ENCODE peak calls at places on chromosomes 6 and 20, in nine cellular contexts. One of them, this sample, is unnamed.

GRCh38 chr20:41533537-41534136 is 84.5 kb downstream of the CHD6 start:
- DNase-seq in cardiac fibroblast: no peak
- DNase-seq in chondrocyte: no peak
- DNase-seq in GM12865: no peak
- DNase-seq in choroid plexus epithelial cell: no peak
- DNase-seq in uterus: no peak
- DNase-seq in GM13977: no peak
- DNase-seq in GM10248: no peak
- DNase-seq in left ventricle myocardium inferior: no peak
- DNase-seq in this sample: no peak

GRCh38 chr6:90347411-90347841 is 50.8 kb upstream of the BACH2 start:
- DNase-seq in cardiac fibroblast: no peak
- DNase-seq in chondrocyte: no peak
- DNase-seq in GM12865: no peak
- DNase-seq in choroid plexus epithelial cell: no peak
- DNase-seq in uterus: no peak
- DNase-seq in GM13977: no peak
- DNase-seq in GM10248: no peak
- DNase-seq in left ventricle myocardium inferior: no peak
- DNase-seq in this sample: no peak

GRCh38 chr20:17902531-17903083 is 66.0 kb downstream of the SNX5 start:
- DNase-seq in cardiac fibroblast: no peak
- DNase-seq in chondrocyte: no peak
- DNase-seq in GM12865: peak; percentile 30
- DNase-seq in choroid plexus epithelial cell: no peak
- DNase-seq in uterus: no peak
- DNase-seq in GM13977: no peak
- DNase-seq in GM10248: no peak
- DNase-seq in left ventricle myocardium inferior: no peak
- DNase-seq in this sample: no peak

GRCh38 chr6:116465246-116465645 is 4.1 kb downstream of the CALHM6 start:
- DNase-seq in cardiac fibroblast: no peak
- DNase-seq in chondrocyte: no peak
- DNase-seq in GM12865: no peak
- DNase-seq in choroid plexus epithelial cell: no peak
- DNase-seq in uterus: no peak
- DNase-seq in GM13977: no peak
- DNase-seq in GM10248: no peak
- DNase-seq in left ventricle myocardium inferior: no peak
- DNase-seq in this sample: no peak

GRCh38 chr6:136409598-136409997 is 120.0 kb upstream of the BCLAF1 start:
- DNase-seq in cardiac fibroblast: no peak
- DNase-seq in chondrocyte: no peak
- DNase-seq in GM12865: no peak
- DNase-seq in choroid plexus epithelial cell: no peak
- DNase-seq in uterus: no peak
- DNase-seq in GM13977: no peak
- DNase-seq in GM10248: no peak
- DNase-seq in left ventricle myocardium inferior: no peak
- DNase-seq in this sample: no peak

GRCh38 chr6:113219783-113220182 is 637.4 kb upstream of the MARCKS start:
- DNase-seq in cardiac fibroblast: no peak
- DNase-seq in chondrocyte: no peak
- DNase-seq in GM12865: no peak
- DNase-seq in choroid plexus epithelial cell: no peak
- DNase-seq in uterus: no peak
- DNase-seq in GM13977: no peak
- DNase-seq in GM10248: no peak
- DNase-seq in left ventricle myocardium inferior: no peak
- DNase-seq in this sample: no peak

GRCh38 chr6:155196891-155197290 is 66.9 kb upstream of the CLDN20 start:
- DNase-seq in cardiac fibroblast: no peak
- DNase-seq in chondrocyte: no peak
- DNase-seq in GM12865: no peak
- DNase-seq in choroid plexus epithelial cell: no peak
- DNase-seq in uterus: no peak
- DNase-seq in GM13977: no peak
- DNase-seq in GM10248: no peak
- DNase-seq in left ventricle myocardium inferior: no peak
- DNase-seq in this sample: no peak

GRCh38 chr20:46229478-46229877 is 78.8 kb downstream of the CDH22 start:
- DNase-seq in cardiac fibroblast: no peak
- DNase-seq in chondrocyte: no peak
- DNase-seq in GM12865: no peak
- DNase-seq in choroid plexus epithelial cell: peak; percentile 16
- DNase-seq in uterus: no peak
- DNase-seq in GM13977: no peak
- DNase-seq in GM10248: no peak
- DNase-seq in left ventricle myocardium inferior: no peak
- DNase-seq in this sample: no peak

GRCh38 chr6:63819831-63820230 is 184.2 kb downstream of the PHF3 start:
- DNase-seq in cardiac fibroblast: peak; percentile 58
- DNase-seq in chondrocyte: no peak
- DNase-seq in GM12865: no peak
- DNase-seq in choroid plexus epithelial cell: peak; percentile 37
- DNase-seq in uterus: no peak
- DNase-seq in GM13977: no peak
- DNase-seq in GM10248: no peak
- DNase-seq in left ventricle myocardium inferior: no peak
- DNase-seq in this sample: no peak

GRCh38 chr6:15659181-15659580 is 3.6 kb downstream of the DTNBP1 start:
- DNase-seq in cardiac fibroblast: no peak
- DNase-seq in chondrocyte: no peak
- DNase-seq in GM12865: no peak
- DNase-seq in choroid plexus epithelial cell: no peak
- DNase-seq in uterus: no peak
- DNase-seq in GM13977: no peak
- DNase-seq in GM10248: no peak
- DNase-seq in left ventricle myocardium inferior: no peak
- DNase-seq in this sample: no peak

GRCh38 chr6:97703661-97704060 is 420.6 kb upstream of the MMS22L start:
- DNase-seq in cardiac fibroblast: no peak
- DNase-seq in chondrocyte: no peak
- DNase-seq in GM12865: no peak
- DNase-seq in choroid plexus epithelial cell: no peak
- DNase-seq in uterus: no peak
- DNase-seq in GM13977: no peak
- DNase-seq in GM10248: no peak
- DNase-seq in left ventricle myocardium inferior: no peak
- DNase-seq in this sample: no peak

GRCh38 chr6:41356838-41357237 is 21.4 kb downstream of the NCR2 start:
- DNase-seq in cardiac fibroblast: no peak
- DNase-seq in chondrocyte: no peak
- DNase-seq in GM12865: no peak
- DNase-seq in choroid plexus epithelial cell: no peak
- DNase-seq in uterus: no peak
- DNase-seq in GM13977: no peak
- DNase-seq in GM10248: no peak
- DNase-seq in left ventricle myocardium inferior: no peak
- DNase-seq in this sample: no peak

GRCh38 chr6:107132330-107132954 is 17.1 kb upstream of the BEND3 start:
- DNase-seq in cardiac fibroblast: peak; percentile 56
- DNase-seq in chondrocyte: no peak
- DNase-seq in GM12865: peak; percentile 43
- DNase-seq in choroid plexus epithelial cell: peak; percentile 52
- DNase-seq in uterus: no peak
- DNase-seq in GM13977: no peak
- DNase-seq in GM10248: no peak
- DNase-seq in left ventricle myocardium inferior: no peak
- DNase-seq in this sample: no peak
- TF ChIP-seq CTCF in cardiac fibroblast: peak; percentile 38
- TF ChIP-seq CTCF in chondrocyte: peak; percentile 85
- TF ChIP-seq CTCF in GM12865: peak; percentile 34
- TF ChIP-seq CTCF in choroid plexus epithelial cell: peak; percentile 71
- TF ChIP-seq CTCF in uterus: peak; percentile 9
- TF ChIP-seq CTCF in GM13977: peak; percentile 34
- TF ChIP-seq CTCF in GM10248: peak; percentile 27
- TF ChIP-seq CTCF in left ventricle myocardium inferior: peak; percentile 57
- TF ChIP-seq CTCF in this sample: peak; percentile 71

GRCh38 chr6:134063121-134063965 is 10.9 kb upstream of the SLC2A12 start:
- DNase-seq in cardiac fibroblast: no peak
- DNase-seq in chondrocyte: no peak
- DNase-seq in GM12865: no peak
- DNase-seq in choroid plexus epithelial cell: peak; percentile 44
- DNase-seq in uterus: no peak
- DNase-seq in GM13977: no peak
- DNase-seq in GM10248: no peak
- DNase-seq in left ventricle myocardium inferior: no peak
- DNase-seq in this sample: no peak
- TF ChIP-seq CTCF in cardiac fibroblast: no peak
- TF ChIP-seq CTCF in chondrocyte: no peak
- TF ChIP-seq CTCF in GM12865: no peak
- TF ChIP-seq CTCF in choroid plexus epithelial cell: peak; percentile 24
- TF ChIP-seq CTCF in uterus: no peak
- TF ChIP-seq CTCF in GM13977: no peak
- TF ChIP-seq CTCF in GM10248: no peak
- TF ChIP-seq CTCF in left ventricle myocardium inferior: no peak
- TF ChIP-seq CTCF in this sample: no peak

GRCh38 chr6:108117427-108118358 is 43.2 kb upstream of the OSTM1 start:
- DNase-seq in cardiac fibroblast: peak; percentile 24
- DNase-seq in chondrocyte: no peak
- DNase-seq in GM12865: peak; percentile 50
- DNase-seq in choroid plexus epithelial cell: peak; percentile 25
- DNase-seq in uterus: peak; percentile 23
- DNase-seq in GM13977: peak; percentile 73
- DNase-seq in GM10248: peak; percentile 63
- DNase-seq in left ventricle myocardium inferior: peak; percentile 20
- DNase-seq in this sample: peak; percentile 24
- TF ChIP-seq CTCF in cardiac fibroblast: no peak
- TF ChIP-seq CTCF in chondrocyte: peak; percentile 25
- TF ChIP-seq CTCF in GM12865: no peak
- TF ChIP-seq CTCF in choroid plexus epithelial cell: no peak
- TF ChIP-seq CTCF in uterus: no peak
- TF ChIP-seq CTCF in GM13977: no peak
- TF ChIP-seq CTCF in GM10248: no peak
- TF ChIP-seq CTCF in left ventricle myocardium inferior: no peak
- TF ChIP-seq CTCF in this sample: no peak

GRCh38 chr6:108805611-108806181 is 42.5 kb upstream of the ARMC2 start:
- DNase-seq in cardiac fibroblast: no peak
- DNase-seq in chondrocyte: no peak
- DNase-seq in GM12865: peak; percentile 60
- DNase-seq in choroid plexus epithelial cell: no peak
- DNase-seq in uterus: no peak
- DNase-seq in GM13977: no peak
- DNase-seq in GM10248: peak; percentile 32
- DNase-seq in left ventricle myocardium inferior: no peak
- DNase-seq in this sample: no peak

GRCh38 chr6:108803982-108804490 is 44.2 kb upstream of the ARMC2 start:
- DNase-seq in cardiac fibroblast: no peak
- DNase-seq in chondrocyte: no peak
- DNase-seq in GM12865: no peak
- DNase-seq in choroid plexus epithelial cell: no peak
- DNase-seq in uterus: no peak
- DNase-seq in GM13977: no peak
- DNase-seq in GM10248: no peak
- DNase-seq in left ventricle myocardium inferior: no peak
- DNase-seq in this sample: no peak

GRCh38 chr6:108806669-108807068 is 41.6 kb upstream of the ARMC2 start:
- DNase-seq in cardiac fibroblast: no peak
- DNase-seq in chondrocyte: no peak
- DNase-seq in GM12865: no peak
- DNase-seq in choroid plexus epithelial cell: no peak
- DNase-seq in uterus: no peak
- DNase-seq in GM13977: no peak
- DNase-seq in GM10248: no peak
- DNase-seq in left ventricle myocardium inferior: no peak
- DNase-seq in this sample: no peak

GRCh38 chr6:108807928-108808327 is 40.3 kb upstream of the ARMC2 start:
- DNase-seq in cardiac fibroblast: no peak
- DNase-seq in chondrocyte: no peak
- DNase-seq in GM12865: no peak
- DNase-seq in choroid plexus epithelial cell: no peak
- DNase-seq in uterus: no peak
- DNase-seq in GM13977: no peak
- DNase-seq in GM10248: no peak
- DNase-seq in left ventricle myocardium inferior: no peak
- DNase-seq in this sample: no peak

GRCh38 chr6:108804976-108805375 is 43.2 kb upstream of the ARMC2 start:
- DNase-seq in cardiac fibroblast: no peak
- DNase-seq in chondrocyte: no peak
- DNase-seq in GM12865: no peak
- DNase-seq in choroid plexus epithelial cell: no peak
- DNase-seq in uterus: no peak
- DNase-seq in GM13977: no peak
- DNase-seq in GM10248: no peak
- DNase-seq in left ventricle myocardium inferior: no peak
- DNase-seq in this sample: no peak
- TF ChIP-seq CTCF in cardiac fibroblast: no peak
- TF ChIP-seq CTCF in chondrocyte: no peak
- TF ChIP-seq CTCF in GM12865: no peak
- TF ChIP-seq CTCF in choroid plexus epithelial cell: no peak
- TF ChIP-seq CTCF in uterus: no peak
- TF ChIP-seq CTCF in GM13977: no peak
- TF ChIP-seq CTCF in GM10248: no peak
- TF ChIP-seq CTCF in left ventricle myocardium inferior: no peak
- TF ChIP-seq CTCF in this sample: no peak

GRCh38 chr6:93017213-93017612 is 402.1 kb downstream of the EPHA7 start:
- DNase-seq in cardiac fibroblast: no peak
- DNase-seq in chondrocyte: no peak
- DNase-seq in GM12865: peak; percentile 5
- DNase-seq in choroid plexus epithelial cell: peak; percentile 42
- DNase-seq in uterus: no peak
- DNase-seq in GM13977: no peak
- DNase-seq in GM10248: no peak
- DNase-seq in left ventricle myocardium inferior: no peak
- DNase-seq in this sample: no peak
- TF ChIP-seq CTCF in cardiac fibroblast: no peak
- TF ChIP-seq CTCF in chondrocyte: no peak
- TF ChIP-seq CTCF in GM12865: peak; percentile 1
- TF ChIP-seq CTCF in choroid plexus epithelial cell: peak; percentile 44
- TF ChIP-seq CTCF in uterus: no peak
- TF ChIP-seq CTCF in GM13977: no peak
- TF ChIP-seq CTCF in GM10248: no peak
- TF ChIP-seq CTCF in left ventricle myocardium inferior: no peak
- TF ChIP-seq CTCF in this sample: peak; percentile 28

GRCh38 chr6:44010411-44011349 is 116.6 kb downstream of the MRPL14 start:
- DNase-seq in cardiac fibroblast: peak; percentile 96
- DNase-seq in chondrocyte: peak; percentile 90
- DNase-seq in GM12865: no peak
- DNase-seq in choroid plexus epithelial cell: peak; percentile 94
- DNase-seq in uterus: peak; percentile 19
- DNase-seq in GM13977: no peak
- DNase-seq in GM10248: no peak
- DNase-seq in left ventricle myocardium inferior: peak; percentile 51
- DNase-seq in this sample: no peak
- TF ChIP-seq CTCF in cardiac fibroblast: no peak
- TF ChIP-seq CTCF in chondrocyte: peak; percentile 18
- TF ChIP-seq CTCF in GM12865: no peak
- TF ChIP-seq CTCF in choroid plexus epithelial cell: peak; percentile 14
- TF ChIP-seq CTCF in uterus: no peak
- TF ChIP-seq CTCF in GM13977: no peak
- TF ChIP-seq CTCF in GM10248: no peak
- TF ChIP-seq CTCF in left ventricle myocardium inferior: no peak
- TF ChIP-seq CTCF in this sample: no peak

DNA sequence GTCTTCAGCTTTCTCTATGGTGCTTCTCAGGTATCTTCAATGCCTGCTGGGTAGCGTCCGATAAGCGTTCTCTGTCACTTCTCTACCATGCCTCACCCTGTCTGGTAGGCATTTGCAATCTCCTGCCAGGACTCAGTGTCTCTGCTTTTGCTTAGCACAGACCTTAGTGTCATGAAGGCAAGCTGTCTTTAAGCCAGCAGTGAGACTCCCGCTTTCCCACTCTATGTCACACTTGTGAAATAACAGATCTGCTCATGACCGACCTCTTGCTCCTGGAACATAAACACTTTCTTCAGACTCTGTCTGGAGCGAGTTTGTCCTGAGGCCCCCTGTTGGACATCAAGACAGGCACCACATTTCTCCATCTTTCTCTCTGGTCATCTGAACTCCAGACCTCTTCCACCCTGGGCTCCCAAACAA is 17.0 kb downstream of the ADGRB3 start:
- DNase-seq in cardiac fibroblast: no peak
- DNase-seq in chondrocyte: no peak
- DNase-seq in GM12865: no peak
- DNase-seq in choroid plexus epithelial cell: peak; percentile 15
- DNase-seq in uterus: no peak
- DNase-seq in GM13977: no peak
- DNase-seq in GM10248: no peak
- DNase-seq in left ventricle myocardium inferior: no peak
- DNase-seq in this sample: no peak
- TF ChIP-seq CTCF in cardiac fibroblast: no peak
- TF ChIP-seq CTCF in chondrocyte: no peak
- TF ChIP-seq CTCF in GM12865: no peak
- TF ChIP-seq CTCF in choroid plexus epithelial cell: peak; percentile 36
- TF ChIP-seq CTCF in uterus: no peak
- TF ChIP-seq CTCF in GM13977: no peak
- TF ChIP-seq CTCF in GM10248: no peak
- TF ChIP-seq CTCF in left ventricle myocardium inferior: peak; percentile 9
- TF ChIP-seq CTCF in this sample: peak; percentile 30

This sample was measured in progenitor cell of endocrine pancreas.